ENCODE peak calls at places on chromosomes 11 and 22, in seven cellular contexts. A, J, P, D, C, B and F are unnamed samples.

GRCh38 chr22:37731804-37732471 is 35.1 kb downstream of the TRIOBP start:
- DNase-seq in A (peak; percentile 31), J (no peak), P (no peak), D (no peak), C (no peak), B (no peak), F (no peak)

GRCh38 chr11:1854132-1854948 is 1.5 kb downstream of the LSP1 start:
- DNase-seq in A (no peak), J (no peak), P (no peak), D (no peak), C (no peak), B (no peak), F (no peak)

GRCh38 chr22:30132290-30132996 is 52.2 kb downstream of the HORMAD2 start:
- DNase-seq in A (no peak), J (no peak), P (no peak), D (no peak), C (no peak), B (no peak), F (no peak)

GRCh38 chr11:62195945-62196344 is 5.9 kb downstream of the SCGB1D1 start:
- DNase-seq in A (no peak), J (no peak), P (no peak), D (no peak), C (peak; percentile 14), B (no peak), F (no peak)

GRCh38 chr22:46737105-46737975 is 712 bp downstream of the CERK start:
- DNase-seq in A (peak; percentile 18), J (peak; percentile 66), P (peak; percentile 44), D (peak; percentile 53), C (peak; percentile 93), B (peak; percentile 71), F (peak; percentile 32)

GRCh38 chr11:62108017-62108750 is 15.6 kb upstream of the INCENP start:
- DNase-seq in A (peak; percentile 49), J (peak; percentile 81), P (peak; percentile 59), D (peak; percentile 23), C (no peak), B (peak; percentile 54), F (peak; percentile 33)

GRCh38 chr11:132595711-132596111 is 936.6 kb downstream of the OPCML start:
- DNase-seq in A (no peak), J (peak; percentile 21), P (no peak), D (no peak), C (no peak), B (no peak), F (no peak)

GRCh38 chr22:37026325-37026724 is 6.8 kb downstream of the MPST start:
- DNase-seq in A (no peak), J (no peak), P (no peak), D (no peak), C (peak; percentile 85), B (no peak), F (no peak)

GRCh38 chr11:16512842-16513241 is 156.5 kb upstream of the SOX6 start:
- DNase-seq in A (no peak), J (no peak), P (no peak), D (no peak), C (no peak), B (no peak), F (no peak)

GRCh38 chr11:20213790-20214189 is 53.5 kb upstream of the DBX1 start:
- DNase-seq in A (no peak), J (no peak), P (no peak), D (no peak), C (no peak), B (no peak), F (no peak)

GRCh38 chr22:49969751-49970527 is 9.4 kb downstream of the PIM3 start:
- DNase-seq in A (no peak), J (no peak), P (no peak), D (peak; percentile 13), C (peak; percentile 78), B (peak; percentile 47), F (no peak)

GRCh38 chr11:32888805-32889204 is 3.8 kb upstream of the QSER1 start:
- DNase-seq in A (no peak), J (no peak), P (no peak), D (no peak), C (peak; percentile 67), B (no peak), F (no peak)

GRCh38 chr11:125346565-125347260 is 149.4 kb downstream of the FEZ1 start:
- DNase-seq in A (no peak), J (no peak), P (no peak), D (no peak), C (no peak), B (no peak), F (no peak)

GRCh38 chr11:117381481-117381880 is 53.8 kb downstream of the CEP164 start:
- DNase-seq in A (no peak), J (no peak), P (no peak), D (no peak), C (no peak), B (no peak), F (no peak)

GRCh38 chr11:110160016-110160415 is 66.8 kb downstream of the ZC3H12C start:
- DNase-seq in A (no peak), J (no peak), P (no peak), D (no peak), C (no peak), B (no peak), F (no peak)

GRCh38 chr22:39942433-39943213 is 17.6 kb upstream of the TMA7B start:
- DNase-seq in A (no peak), J (no peak), P (no peak), D (no peak), C (no peak), B (no peak), F (no peak)

GRCh38 chr11:117618273-117618672 is 178.7 kb downstream of the DSCAML1 start:
- DNase-seq in A (no peak), J (no peak), P (no peak), D (no peak), C (no peak), B (no peak), F (no peak)

GRCh38 chr11:58494096-58494495 is 13.8 kb downstream of the OR5B21 start:
- DNase-seq in A (no peak), J (no peak), P (no peak), D (no peak), C (peak; percentile 39), B (no peak), F (no peak)

GRCh38 chr11:58726594-58727414 is 4.9 kb downstream of the GLYAT start:
- DNase-seq in A (no peak), J (no peak), P (no peak), D (no peak), C (no peak), B (peak; percentile 55), F (no peak)

DNA sequence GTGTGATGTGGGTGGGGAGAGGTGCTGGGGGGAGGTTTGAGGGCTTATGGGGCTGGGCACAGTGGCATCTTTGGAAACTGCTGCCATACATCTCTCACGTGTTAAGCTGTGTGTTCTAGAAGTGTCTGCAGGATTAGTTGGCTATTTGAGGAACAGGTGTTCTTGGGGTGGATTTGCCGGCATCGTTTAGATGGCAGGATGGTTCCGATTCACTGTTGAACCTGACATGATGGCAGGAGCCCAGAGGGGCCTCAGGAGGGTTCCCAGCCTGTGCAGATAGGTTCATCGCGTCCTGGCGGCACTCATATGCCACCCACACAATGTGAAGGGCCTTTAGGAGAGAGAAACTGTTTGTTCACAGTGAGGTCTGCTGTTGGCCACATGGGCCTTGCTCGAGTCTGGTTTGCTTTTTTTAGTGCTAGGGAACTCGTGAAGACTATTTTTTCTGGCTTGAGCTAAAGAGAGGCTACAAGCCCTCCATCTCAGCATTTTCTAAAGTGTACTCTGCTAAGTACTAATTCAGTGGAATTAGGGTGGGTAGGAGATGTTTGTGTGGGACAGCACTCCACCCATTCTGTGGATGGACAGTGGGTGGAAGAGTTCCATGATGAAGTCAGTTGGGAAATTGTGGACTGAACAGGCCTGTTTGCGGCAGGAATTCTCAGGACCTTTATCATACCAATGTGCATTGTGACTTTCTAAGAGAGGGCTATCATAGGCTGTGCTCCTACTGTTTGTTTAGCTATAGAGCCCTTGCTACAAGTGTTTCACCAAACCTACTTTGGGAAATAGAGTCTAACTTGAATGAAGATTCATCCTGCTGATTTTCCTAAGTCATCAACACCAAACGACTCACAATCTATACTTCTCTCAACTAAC is 55.4 kb upstream of the PLET1 start:
- DNase-seq in A (no peak), J (no peak), P (no peak), D (no peak), C (no peak), B (no peak), F (no peak)
- H3K27ac ChIP-seq in A (no peak overlapping the region), J (no peak overlapping the region), P (no peak overlapping the region), D (no peak overlapping the region), C (no peak overlapping the region), B (no peak overlapping the region), F (no peak overlapping the region)

DNA sequence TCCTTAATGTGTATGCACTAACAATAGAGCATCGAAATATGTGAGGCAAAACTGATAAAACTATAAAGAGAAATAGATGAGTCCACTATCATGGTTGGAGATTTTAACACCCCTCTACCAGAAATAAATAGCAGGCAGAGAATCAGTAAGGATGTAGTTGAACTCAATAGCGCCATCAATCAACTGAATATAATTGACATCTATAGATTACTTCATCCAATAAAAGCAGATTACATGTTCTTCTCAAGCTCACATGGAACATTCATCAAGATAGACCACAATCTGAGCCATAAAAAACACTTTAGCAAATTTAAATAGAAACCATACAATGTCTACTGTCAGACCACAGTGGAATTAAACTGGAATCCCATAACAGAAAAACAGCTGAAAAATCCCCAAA is 46.9 kb upstream of the NUP160 start:
- DNase-seq in A (no peak), J (no peak), P (no peak), D (no peak), C (no peak), B (no peak), F (no peak)
- TF ChIP-seq CTCF in A (no peak), J (no peak), P (no peak), D (no peak), C (no peak), B (no peak), F (no peak)

GRCh38 chr11:134474942-134475341 is 62.9 kb upstream of the B3GAT1 start:
- DNase-seq in A (no peak), J (no peak), P (no peak), D (no peak), C (no peak), B (no peak), F (no peak)
- H3K9me3 ChIP-seq in A (no peaks in the 10 kb centered on the region), J (no peaks in the 10 kb centered on the region), P (no peaks in the 10 kb centered on the region), D (no peaks in the 10 kb centered on the region), C (no peaks in the 10 kb centered on the region), B (no peaks in the 10 kb centered on the region), F (no peaks in the 10 kb centered on the region)

DNA sequence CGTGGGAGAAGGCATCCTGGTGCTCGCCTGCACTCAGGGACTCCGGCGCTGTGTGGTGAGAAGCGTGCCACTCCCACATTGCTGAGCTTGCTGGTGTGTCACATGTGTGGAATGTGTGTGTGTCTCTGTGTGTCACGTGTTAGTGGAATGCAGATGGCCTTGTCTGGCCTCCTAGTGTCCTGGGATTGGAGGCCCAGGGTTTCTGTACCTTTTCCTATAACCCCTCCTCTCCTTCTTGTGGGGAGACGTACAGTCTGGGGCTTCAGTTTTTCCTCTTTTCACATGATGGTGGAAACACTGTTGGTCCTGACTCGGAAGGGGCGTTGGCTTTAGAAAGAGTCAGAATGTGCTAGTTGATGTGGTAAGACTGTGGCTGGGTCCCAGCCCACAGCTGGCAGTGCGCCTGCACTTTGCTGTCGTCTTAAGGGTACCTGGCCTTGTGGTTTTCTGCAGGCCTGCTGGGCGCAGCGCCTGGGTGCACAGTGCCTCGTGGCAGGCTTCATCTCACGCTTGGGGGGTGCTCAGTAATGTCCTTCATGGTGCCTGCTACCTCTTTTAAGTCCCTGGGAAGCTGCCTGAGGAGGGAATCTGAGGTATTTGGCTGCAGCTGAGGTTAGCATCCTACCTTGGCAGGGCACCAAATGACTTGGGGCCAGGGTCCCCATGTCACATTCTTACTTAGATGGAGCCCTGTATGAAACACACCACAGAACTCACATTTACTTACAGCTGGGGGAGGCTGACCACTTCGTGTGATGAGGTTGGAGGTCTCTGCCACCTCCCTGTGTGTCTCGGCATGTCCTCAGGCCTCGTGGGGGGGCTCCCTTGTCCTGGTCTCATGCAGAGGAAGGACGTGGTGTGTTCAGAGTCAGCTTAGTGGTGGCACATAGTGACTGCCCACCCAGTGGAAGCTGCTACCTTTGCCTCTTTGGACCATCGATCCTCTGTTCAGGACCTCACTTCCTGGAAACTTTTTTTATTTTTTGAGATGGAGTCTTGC is 61.9 kb downstream of the MED15 start:
- DNase-seq in A (peak; percentile 87), J (no peak), P (peak; percentile 77), D (peak; percentile 55), C (peak; percentile 98), B (peak; percentile 93), F (peak; percentile 80)
- H3K27ac ChIP-seq in A (peak overlapping the region; percentile 63), J (no peak overlapping the region), P (no peak overlapping the region), D (peak overlapping the region; percentile 71), C (peak overlapping the region; percentile 91), B (peak overlapping the region; percentile 54), F (peak overlapping the region; percentile 57)